ENCODE peak calls at places on chromosomes 5 and 9, in nine cellular contexts. P is upper lobe of right lung; Z is A549; Y is colonic mucosa; W is CD8-positive, alpha-beta memory T cell; R is K562; H is left ventricle myocardium inferior; Q is HCT116; N is naive thymus-derived CD4-positive, alpha-beta T cell. S is an unnamed sample.

GRCh38 chr5:133682496-133682895 is 70.2 kb upstream of the FSTL4 start:
- DNase-seq in W (no peak), Q (no peak), P (no peak), Z (no peak), H (no peak), N (no peak), Y (no peak), R (no peak), S (peak; percentile 67)

GRCh38 chr5:18220631-18221030 is 586.4 kb downstream of the TAF11L14 start:
- DNase-seq in N (no peak), P (no peak), H (no peak), Z (no peak), Y (no peak), W (no peak), R (no peak), Q (no peak), S (no peak)

GRCh38 chr5:148005788-148006520 is 57.8 kb upstream of the SPINK5 start:
- DNase-seq in P (no peak), R (no peak), W (no peak), Q (peak; percentile 16), Z (no peak), Y (no peak), H (no peak), N (no peak), S (no peak)

GRCh38 chr5:118115791-118116190 is 872.6 kb downstream of the DTWD2 start:
- DNase-seq in N (no peak), Z (no peak), H (no peak), Y (no peak), W (no peak), R (no peak), Q (no peak), P (no peak), S (no peak)

GRCh38 chr9:107337676-107338590 is 54.9 kb downstream of the RAD23B start:
- DNase-seq in N (no peak), Z (no peak), P (no peak), Q (no peak), W (no peak), R (no peak), H (no peak), Y (no peak), S (no peak)

GRCh38 chr5:87674235-87674634 is 261.5 kb upstream of the CCNH start:
- DNase-seq in N (no peak), Z (no peak), W (no peak), H (no peak), P (no peak), R (no peak), Q (no peak), Y (no peak), S (no peak)

GRCh38 chr5:107874810-107875209 is 204.1 kb upstream of the EFNA5 start:
- DNase-seq in P (no peak), N (no peak), Q (no peak), R (no peak), W (no peak), Y (no peak), Z (no peak), H (no peak), S (no peak)

GRCh38 chr5:16842916-16843315 is 93.2 kb downstream of the MYO10 start:
- DNase-seq in R (no peak), Z (no peak), Q (no peak), H (no peak), Y (no peak), P (no peak), N (no peak), W (no peak), S (no peak)

GRCh38 chr5:130282044-130282443 is 377.8 kb downstream of the CHSY3 start:
- DNase-seq in N (no peak), Q (no peak), Z (no peak), Y (no peak), H (no peak), P (no peak), R (no peak), W (no peak), S (no peak)

GRCh38 chr5:14678773-14679334 is 14.3 kb downstream of the OTULIN start:
- DNase-seq in R (no peak), Q (no peak), Z (no peak), P (no peak), H (no peak), Y (no peak), N (no peak), W (no peak), S (no peak)

DNA sequence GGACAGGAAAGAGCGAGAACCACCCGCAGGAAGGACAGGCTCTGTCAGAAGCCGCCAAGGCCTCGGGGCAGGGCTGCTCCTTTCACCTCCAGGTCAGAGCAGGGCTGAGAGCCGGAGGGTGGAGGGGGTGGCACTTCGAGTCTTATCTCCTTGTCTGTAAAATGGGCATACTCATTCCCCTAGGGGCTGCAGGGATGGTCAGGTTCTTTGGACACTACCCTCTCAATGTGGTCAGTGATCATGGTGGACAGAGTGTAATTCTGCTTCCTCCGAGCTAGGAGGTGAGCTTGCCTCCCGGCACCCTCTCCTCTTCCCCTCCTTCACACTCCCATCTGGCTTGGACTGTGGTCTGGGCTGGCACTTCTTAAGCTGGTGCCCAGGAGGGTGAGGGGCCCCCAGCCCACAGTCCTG is 39.6 kb downstream of the RGS3 start:
- DNase-seq in Q (no peak), P (no peak), R (no peak), Y (no peak), H (no peak), Z (no peak), W (no peak), N (no peak), S (no peak)
- H3K27ac ChIP-seq in Q (no peak overlapping the region), P (peak overlapping the region; percentile 53), R (no peak overlapping the region), Y (peak overlapping the region; percentile 39), H (peak overlapping the region; percentile 91), Z (no peak overlapping the region), W (no peak overlapping the region), N (no peak overlapping the region), S (no peak overlapping the region)

GRCh38 chr9:129437626-129438323 is 183.1 kb downstream of the C9orf50 start:
- DNase-seq in N (no peak), R (no peak), Q (no peak), H (no peak), W (no peak), Z (no peak), Y (no peak), P (no peak), S (no peak)
- H3K27ac ChIP-seq in N (no peak overlapping the region), R (no peak overlapping the region), Q (no peak overlapping the region), H (peak overlapping the region; percentile 81), W (no peak overlapping the region), Z (peak overlapping the region; percentile 80), Y (no peak overlapping the region), P (peak overlapping the region; percentile 53), S (peak overlapping the region; percentile 86)

DNA sequence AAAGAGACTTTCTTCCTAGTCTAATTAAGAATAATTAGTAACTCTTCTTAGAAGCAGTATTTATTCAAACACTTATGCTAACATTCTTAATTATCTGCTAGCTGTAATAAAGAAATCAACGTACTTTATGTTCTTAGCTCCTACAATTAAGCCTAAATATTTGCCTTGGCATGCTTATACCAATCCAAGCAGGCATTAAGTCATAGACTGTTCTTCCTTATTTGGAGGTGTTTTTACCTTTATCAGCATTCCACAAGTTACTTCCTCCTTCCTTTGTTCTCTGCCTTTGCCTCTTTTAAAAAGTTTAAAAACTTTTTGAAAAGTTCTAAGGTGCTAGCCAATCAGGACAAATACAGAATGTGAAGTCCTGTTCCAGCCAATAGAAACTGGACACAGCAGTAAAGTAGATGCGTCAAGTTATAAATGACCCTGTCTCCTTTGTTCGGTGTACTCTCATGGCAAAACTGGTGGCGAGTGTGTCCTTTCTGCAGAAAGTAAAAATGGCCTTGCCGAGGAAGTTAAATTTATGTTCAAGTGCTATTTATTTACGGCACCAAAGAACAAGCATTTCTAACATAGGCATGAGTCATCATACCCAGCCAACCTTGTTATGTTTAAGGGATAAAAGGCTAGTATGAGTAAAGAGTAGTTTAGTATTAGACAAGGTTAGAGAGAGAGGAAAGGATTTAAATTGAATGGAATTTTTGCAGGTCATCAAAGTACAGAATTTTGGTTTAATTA is 58.6 kb downstream of the GPBP1 start:
- DNase-seq in N (no peak), Z (no peak), P (no peak), Q (no peak), R (no peak), H (no peak), W (no peak), Y (no peak), S (no peak)
- H3K27ac ChIP-seq in N (no peak overlapping the region), Z (no peak overlapping the region), P (no peak overlapping the region), Q (no peak overlapping the region), R (no peak overlapping the region), H (peak overlapping the region; percentile 27), W (no peak overlapping the region), Y (peak overlapping the region; percentile 25), S (no peak overlapping the region)

DNA sequence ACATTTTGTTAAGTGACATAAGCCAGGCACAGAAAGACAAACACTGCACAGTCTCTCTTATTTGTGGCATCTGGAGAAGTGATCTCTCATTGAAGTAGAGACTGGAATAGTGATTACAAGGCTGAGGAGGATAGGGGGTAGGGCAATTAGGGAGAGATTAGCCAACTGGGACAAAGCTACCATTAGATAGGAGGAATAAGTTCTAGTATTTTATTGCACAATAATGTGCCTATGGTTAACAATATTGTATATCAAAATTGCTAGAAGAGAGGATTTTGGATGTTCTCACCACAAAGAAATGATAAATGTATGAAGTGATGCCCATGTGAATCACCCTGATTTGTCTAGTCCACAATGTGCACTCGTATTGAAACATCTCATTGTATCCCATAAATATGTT is 281.8 kb downstream of the MTRR start:
- DNase-seq in Q (no peak), R (no peak), H (no peak), P (no peak), W (no peak), Z (no peak), Y (no peak), N (no peak), S (no peak)
- H3K27ac ChIP-seq in Q (no peak overlapping the region), R (no peak overlapping the region), H (no peak overlapping the region), P (no peak overlapping the region), W (no peak overlapping the region), Z (no peak overlapping the region), Y (no peak overlapping the region), N (no peak overlapping the region), S (no peak overlapping the region)

DNA sequence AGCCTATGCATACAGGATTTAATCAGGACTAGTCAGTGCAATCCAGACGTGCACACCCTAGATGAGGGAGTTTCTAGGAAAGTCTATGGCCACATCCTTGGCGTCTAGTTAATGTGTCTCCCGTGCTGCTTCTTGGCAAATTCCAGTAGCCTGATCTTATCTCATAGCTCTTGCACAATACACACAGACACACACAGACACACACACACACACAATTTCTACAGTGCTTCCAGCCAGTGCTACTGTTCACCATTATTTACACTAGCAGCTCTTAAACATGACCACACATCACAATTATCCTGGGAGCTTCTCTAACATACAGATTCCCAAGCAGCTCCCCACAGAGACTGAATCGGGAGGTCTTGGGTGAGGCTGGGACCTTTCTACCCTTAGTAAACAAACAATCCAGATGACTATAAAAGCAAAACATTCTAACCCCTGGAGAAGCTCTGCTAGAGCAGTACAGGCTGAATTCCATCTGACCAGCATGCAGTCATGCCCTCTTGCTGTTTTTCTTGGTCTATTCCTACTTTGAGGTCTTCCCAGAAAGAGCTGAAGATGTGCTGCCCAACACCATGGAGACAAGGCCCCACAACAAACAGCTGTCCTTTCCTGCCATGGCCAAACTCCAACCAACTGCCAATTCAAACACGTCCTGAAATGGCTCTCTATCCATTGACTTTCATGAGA is 236.6 kb downstream of the DEPDC1B start:
- DNase-seq in Y (no peak), W (no peak), P (no peak), N (no peak), Z (peak; percentile 35), Q (no peak), R (no peak), H (no peak), S (no peak)
- H3K27ac ChIP-seq in Y (no peak overlapping the region), W (no peak overlapping the region), P (no peak overlapping the region), N (no peak overlapping the region), Z (peak overlapping the region; percentile 66), Q (no peak overlapping the region), R (no peak overlapping the region), H (no peak overlapping the region), S (no peak overlapping the region)

GRCh38 chr5:102755691-102756371 is 726 bp downstream of the PAM start:
- DNase-seq in H (peak; percentile 46), P (peak; percentile 81), Q (peak; percentile 69), Z (peak; percentile 62), N (peak; percentile 68), W (peak; percentile 50), R (peak; percentile 26), Y (peak; percentile 73), S (no peak)
- H3K27ac ChIP-seq in H (peak overlapping the region; percentile 88), P (peak overlapping the region; percentile 84), Q (peak overlapping the region; percentile 82), Z (peak overlapping the region; percentile 89), N (peak overlapping the region; percentile 64), W (peak overlapping the region; percentile 78), R (no peak overlapping the region), Y (peak overlapping the region; percentile 38), S (peak overlapping the region; percentile 76)

S was measured in vagina.